ENCODE peak calls at places on chromosomes 7 and 10, in six cellular contexts. Q is left lobe of liver; T is central memory CD8-positive, alpha-beta T cell; P is body of pancreas; A is stimulated activated naive CD8-positive, alpha-beta T cell treated with anti-CD3 and anti-CD28 coated beads, Interleukin-15, amount 100 ng/mL, for 72 hours; G is Right ventricle myocardium superior. C is an unnamed sample.

GRCh38 chr7:158603773-158604755 is 16.4 kb upstream of the PTPRN2 start:
- ATAC-seq in T (no peak), P (no peak), Q (no peak), G (no peak), A (peak), C (peak)

GRCh38 chr7:155129186-155129585 is 59.1 kb downstream of the HTR5A start:
- ATAC-seq in P (no peak), T (no peak), A (no peak), Q (no peak), G (no peak), C (no peak)

GRCh38 chr10:92656266-92656961 is 33.3 kb upstream of the HHEX start:
- ATAC-seq in Q (no peak), T (no peak), A (no peak), G (no peak), P (no peak), C (no peak)

GRCh38 chr10:121862042-121862441 is 65.8 kb downstream of the ATE1 start:
- ATAC-seq in Q (no peak), P (no peak), A (no peak), G (no peak), T (no peak), C (no peak)

GRCh38 chr7:14739496-14740185 is 162.9 kb downstream of the DGKB start:
- ATAC-seq in P (no peak), G (no peak), Q (no peak), T (no peak), A (no peak), C (no peak)

GRCh38 chr7:88396948-88397322 is 90.2 kb upstream of the STEAP4 start:
- ATAC-seq in P (no peak), Q (no peak), A (peak), G (no peak), T (no peak), C (peak)

GRCh38 chr7:91999631-92000571 is 59.2 kb downstream of the AKAP9 start:
- ATAC-seq in G (peak), A (no peak), P (no peak), T (no peak), Q (no peak), C (no peak)

GRCh38 chr10:3057946-3058345 is 9.4 kb upstream of the PFKP start:
- ATAC-seq in G (no peak), Q (no peak), P (no peak), A (no peak), T (peak), C (no peak)

GRCh38 chr10:105875050-105875449 is 1234.0 kb downstream of the SORCS3 start:
- ATAC-seq in G (no peak), Q (no peak), T (no peak), P (no peak), A (no peak), C (no peak)

GRCh38 chr7:118152149-118152548 is 31.8 kb upstream of the LSM8 start:
- ATAC-seq in G (no peak), T (no peak), P (no peak), Q (no peak), A (no peak), C (no peak)

GRCh38 chr10:48518926-48519730 is 85.7 kb downstream of the ARHGAP22 start:
- ATAC-seq in T (no peak), Q (no peak), P (no peak), G (no peak), A (peak), C (no peak)

GRCh38 chr10:31759816-31760626 is 168.6 kb downstream of the ARHGAP12 start:
- ATAC-seq in T (peak), A (peak), P (peak), G (peak), Q (peak), C (peak)

GRCh38 chr7:151207315-151207714 is 3.0 kb downstream of the H2BK1 start:
- ATAC-seq in A (peak), Q (no peak), P (no peak), G (no peak), T (peak), C (peak)

GRCh38 chr10:87729940-87730339 is 70.3 kb downstream of the PAPSS2 start:
- ATAC-seq in G (no peak), Q (no peak), A (no peak), T (no peak), P (no peak), C (no peak)

GRCh38 chr7:12250232-12250631 is 39.1 kb downstream of the TMEM106B start:
- ATAC-seq in A (no peak), P (no peak), G (no peak), Q (no peak), T (no peak), C (no peak)

C was measured in activated T-helper 17 cell treated with anti-CD3 and anti-CD28 coated beads, Interleukin-2, amount 50 U/mL, for 72 hours.